ENCODE peak calls at places on chromosomes 2 and 18, in seven cellular contexts. S is astrocyte of the spinal cord, T is WTC11, Z is stomach, V is epithelial cell of esophagus, Q is AG04450, F is coronary artery. D is an unnamed sample.

GRCh38 chr2:63053235-63053888 is 2.7 kb downstream of the OTX1 start:
- DNase-seq in S (no peak), T (peak), Z (no peak), V (no peak), Q (no peak), F (no peak), D (no peak)

GRCh38 chr2:48943436-48943835 is 187.9 kb upstream of the LHCGR start:
- DNase-seq in S (peak), T (no peak), Z (no peak), V (no peak), Q (no peak), F (no peak), D (no peak)

GRCh38 chr18:12373032-12373770 is 3.8 kb downstream of the AFG3L2 start:
- DNase-seq in S (no peak), T (no peak), Z (peak), V (no peak), Q (no peak), F (no peak), D (no peak)

GRCh38 chr2:135831180-135831812 is 5.7 kb downstream of the LCT start:
- DNase-seq in S (no peak), T (no peak), Z (no peak), V (no peak), Q (no peak), F (no peak), D (no peak)

GRCh38 chr2:189576361-189576760 is 4.2 kb downstream of the SLC40A1 start:
- DNase-seq in S (no peak), T (no peak), Z (no peak), V (no peak), Q (no peak), F (no peak), D (no peak)

GRCh38 chr18:2704541-2704940 is 49.0 kb downstream of the SMCHD1 start:
- DNase-seq in S (no peak), T (no peak), Z (no peak), V (no peak), Q (no peak), F (no peak), D (no peak)

GRCh38 chr2:235416816-235417499 is 76.9 kb upstream of the AGAP1 start:
- DNase-seq in S (peak), T (no peak), Z (no peak), V (no peak), Q (no peak), F (no peak), D (no peak)

GRCh38 chr2:74461187-74462053 is 3.2 kb downstream of the WBP1 start:
- DNase-seq in S (no peak), T (peak), Z (no peak), V (no peak), Q (no peak), F (no peak), D (no peak)

GRCh38 chr2:65922794-65923193 is 490.4 kb upstream of the SPRED2 start:
- DNase-seq in S (no peak), T (no peak), Z (no peak), V (peak), Q (no peak), F (no peak), D (no peak)

GRCh38 chr18:75034937-75035336 is 174.0 kb downstream of the PTGR3 start:
- DNase-seq in S (no peak), T (no peak), Z (no peak), V (no peak), Q (no peak), F (no peak), D (no peak)

GRCh38 chr2:232333361-232334135 is 45.0 kb upstream of the ALPP start:
- DNase-seq in S (no peak), T (peak), Z (no peak), V (peak), Q (no peak), F (no peak), D (no peak)

DNA sequence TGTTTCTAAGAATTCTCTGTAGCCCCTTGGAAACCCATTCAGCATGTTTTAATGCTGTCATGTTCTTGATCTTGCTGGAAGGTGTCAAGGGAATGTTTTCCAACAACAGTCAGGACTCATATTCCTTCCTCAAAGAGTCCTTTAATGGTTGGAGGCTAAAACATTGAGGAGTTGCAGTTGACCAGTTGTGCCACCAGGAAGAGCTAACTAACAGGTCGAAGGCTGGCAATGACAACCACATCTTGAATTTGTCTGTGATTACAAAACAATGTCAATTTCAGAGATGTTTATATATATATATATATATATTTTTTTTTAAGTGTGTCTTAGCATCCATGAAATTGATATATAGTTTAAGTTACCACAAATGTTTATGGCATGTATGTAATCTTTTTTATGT is 151.5 kb downstream of the INO80D start:
- DNase-seq in S (no peak), T (no peak), Z (no peak), V (peak), Q (no peak), F (no peak), D (no peak)
- TF ChIP-seq CTCF in S (peak), T (no peak), Z (no peak), V (no peak), Q (peak), F (no peak), D (no peak)

GRCh38 chr2:1778566-1778965 is 34.3 kb upstream of the PXDN start:
- DNase-seq in S (no peak), T (no peak), Z (peak), V (no peak), Q (no peak), F (no peak), D (no peak)
- TF ChIP-seq CTCF in S (no peak), T (no peak), Z (no peak), V (no peak), Q (no peak), F (no peak), D (no peak)

GRCh38 chr2:37349376-37349775 is 4.9 kb downstream of the QPCT start:
- DNase-seq in S (no peak), T (no peak), Z (no peak), V (no peak), Q (no peak), F (no peak), D (no peak)
- TF ChIP-seq CTCF in S (no peak), T (no peak), Z (no peak), V (no peak), Q (no peak), F (no peak), D (no peak)

DNA sequence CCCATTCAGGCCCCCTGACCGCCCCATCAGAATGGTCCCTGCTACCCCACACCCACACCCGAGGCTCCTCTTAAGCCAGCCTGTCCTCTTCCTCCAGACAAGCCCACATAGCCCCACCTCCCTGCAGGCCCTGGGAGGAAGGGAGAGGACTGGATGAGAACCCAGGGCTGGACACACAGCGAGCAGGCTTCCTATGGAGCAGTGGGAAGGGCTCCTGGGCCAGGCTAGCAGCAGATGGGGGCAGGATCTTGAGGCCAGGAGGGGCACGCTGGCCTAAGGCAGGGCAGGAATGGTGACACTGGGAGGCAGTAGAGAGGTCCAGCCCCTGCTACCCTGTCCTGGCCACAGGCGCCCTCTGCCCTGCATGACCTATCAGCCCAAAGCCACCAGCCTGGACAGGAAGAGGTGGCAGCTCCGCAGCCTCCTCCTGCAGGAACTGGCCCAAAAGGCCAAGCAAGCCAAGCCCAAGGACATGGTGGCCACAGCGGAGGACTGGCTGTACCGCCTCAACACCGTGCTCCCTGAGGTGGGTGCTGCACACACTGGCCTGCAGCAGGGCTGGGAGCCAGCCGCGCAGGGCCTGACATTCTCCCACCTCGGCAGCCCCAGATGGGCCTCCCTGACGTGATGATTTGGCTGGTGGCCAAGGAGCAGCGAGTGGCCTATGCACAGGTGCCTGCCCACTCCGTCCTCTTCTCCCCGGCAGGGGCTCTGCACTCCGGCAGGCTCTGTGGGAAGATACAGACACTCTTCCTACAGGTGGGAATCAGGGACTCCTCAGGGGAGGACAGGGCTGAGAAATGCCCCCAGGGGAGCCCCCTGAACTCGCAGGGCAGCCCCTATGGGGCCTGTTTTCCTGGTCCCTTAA is 43.3 kb downstream of the FER1L5 start:
- DNase-seq in S (peak), T (peak), Z (no peak), V (no peak), Q (no peak), F (no peak), D (no peak)
- TF ChIP-seq CTCF in S (no peak), T (no peak), Z (no peak), V (no peak), Q (peak), F (no peak), D (no peak)

GRCh38 chr18:32674491-32674890 is 98.3 kb downstream of the KLHL14 start:
- DNase-seq in S (no peak), T (no peak), Z (no peak), V (peak), Q (no peak), F (no peak), D (no peak)
- TF ChIP-seq CTCF in S (peak), T (peak), Z (no peak), V (peak), Q (peak), F (no peak), D (no peak)

GRCh38 chr2:119230630-119231185 is 7.1 kb downstream of the STEAP3 start:
- DNase-seq in S (peak), T (no peak), Z (no peak), V (no peak), Q (no peak), F (no peak), D (no peak)
- TF ChIP-seq CTCF in S (peak), T (no peak), Z (no peak), V (no peak), Q (peak), F (no peak), D (no peak)

GRCh38 chr2:7378642-7379041 is 461.4 kb downstream of the RNF144A start:
- DNase-seq in S (no peak), T (no peak), Z (no peak), V (no peak), Q (no peak), F (no peak), D (no peak)

GRCh38 chr2:7384773-7385349 is 467.6 kb downstream of the RNF144A start:
- DNase-seq in S (no peak), T (no peak), Z (no peak), V (no peak), Q (no peak), F (no peak), D (no peak)

GRCh38 chr2:7377861-7378569 is 460.8 kb downstream of the RNF144A start:
- DNase-seq in S (no peak), T (peak), Z (peak), V (peak), Q (no peak), F (no peak), D (no peak)

GRCh38 chr2:7375901-7376300 is 458.7 kb downstream of the RNF144A start:
- DNase-seq in S (no peak), T (no peak), Z (no peak), V (no peak), Q (no peak), F (no peak), D (no peak)

DNA sequence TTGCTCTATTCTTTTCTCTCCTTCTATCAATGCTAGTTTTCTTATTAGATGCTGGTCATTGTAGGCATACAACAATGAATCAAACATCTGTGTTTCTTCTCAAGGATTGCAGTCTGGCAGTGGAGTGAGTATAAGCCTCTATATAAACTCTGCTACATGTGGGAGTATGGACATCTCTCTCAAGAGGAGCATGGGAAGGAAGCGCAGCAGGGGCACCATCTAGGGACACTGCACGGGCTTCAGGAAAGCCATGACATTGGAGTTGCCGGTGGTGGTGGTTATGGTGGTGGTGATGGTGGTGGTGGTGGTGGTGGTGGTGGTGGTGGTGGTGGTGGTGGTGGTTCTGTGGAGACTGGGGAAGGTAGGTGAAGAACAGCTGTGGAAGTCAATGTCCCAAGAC is 462.6 kb downstream of the RNF144A start:
- DNase-seq in S (no peak), T (peak), Z (peak), V (no peak), Q (no peak), F (no peak), D (peak)
- TF ChIP-seq CTCF in S (no peak), T (no peak), Z (no peak), V (no peak), Q (no peak), F (no peak), D (no peak)

GRCh38 chr18:25669741-25670140 is 317.8 kb upstream of the ZNF521 start:
- DNase-seq in S (no peak), T (no peak), Z (no peak), V (no peak), Q (no peak), F (no peak), D (no peak)
- TF ChIP-seq CTCF in S (peak), T (no peak), Z (no peak), V (no peak), Q (peak), F (no peak), D (no peak)

GRCh38 chr2:113098061-113098460 is 29.3 kb upstream of the IL1RN start:
- DNase-seq in S (no peak), T (no peak), Z (no peak), V (no peak), Q (no peak), F (no peak), D (peak)
- TF ChIP-seq CTCF in S (no peak), T (no peak), Z (no peak), V (no peak), Q (no peak), F (no peak), D (no peak)

D was measured in GM13976.